ENCODE peak calls at places on chromosome 2, in six cellular contexts. A is K562, V is GM12878, M is H1, N is GM12891, W is HepG2. E is an unnamed sample.

GRCh38 chr2:40401896-40402295 is 50.0 kb downstream of the SLC8A1 start:
- DNase-seq in W (no peak), N (no peak), M (no peak), V (no peak), A (no peak), E (no peak)

GRCh38 chr2:67255933-67256615 is 141.1 kb upstream of the ETAA1 start:
- DNase-seq in A (no peak), W (no peak), N (no peak), V (no peak), M (no peak), E (no peak)

GRCh38 chr2:241214209-241214608 is 25.7 kb downstream of the ANO7 start:
- DNase-seq in V (no peak), N (no peak), M (no peak), W (peak), A (no peak), E (no peak)

GRCh38 chr2:190607657-190608357 is 41.1 kb upstream of the NAB1 start:
- DNase-seq in W (no peak), N (no peak), A (no peak), V (no peak), M (no peak), E (no peak)

GRCh38 chr2:69387770-69388481 is 899 bp upstream of the GFPT1 start:
- DNase-seq in W (peak), N (no peak), A (no peak), V (no peak), M (no peak), E (no peak)

GRCh38 chr2:86443601-86444000 is 2.4 kb downstream of the KDM3A start:
- DNase-seq in M (no peak), N (no peak), V (no peak), W (no peak), A (no peak), E (no peak)

GRCh38 chr2:176132397-176133086 is 3.0 kb downstream of the HOXD8 start:
- DNase-seq in A (no peak), M (peak), W (no peak), N (no peak), V (no peak), E (no peak)

GRCh38 chr2:8009010-8009597 is 672.8 kb upstream of the ID2 start:
- DNase-seq in M (peak), W (no peak), V (no peak), A (peak), N (no peak), E (no peak)

GRCh38 chr2:16034151-16034974 is 94.0 kb downstream of the MYCN start:
- DNase-seq in N (no peak), V (no peak), W (peak), M (peak), A (peak), E (no peak)

GRCh38 chr2:42585779-42586178 is 17.3 kb downstream of the MTA3 start:
- DNase-seq in W (peak), A (no peak), N (no peak), M (no peak), V (no peak), E (no peak)

GRCh38 chr2:95337829-95338228 is 40.7 kb downstream of the KCNIP3 start:
- DNase-seq in N (no peak), M (no peak), W (no peak), V (no peak), A (no peak), E (no peak)

GRCh38 chr2:203951366-203951902 is 14.9 kb downstream of the ICOS start:
- DNase-seq in N (no peak), W (no peak), V (peak), M (no peak), A (no peak), E (no peak)

GRCh38 chr2:219798430-219798829 is 171.0 kb downstream of the SLC4A3 start:
- DNase-seq in V (no peak), A (no peak), W (no peak), N (no peak), M (no peak), E (no peak)

GRCh38 chr2:45946023-45946422 is 294.5 kb downstream of the PRKCE start:
- DNase-seq in N (no peak), V (no peak), W (no peak), A (no peak), M (no peak), E (no peak)

GRCh38 chr2:58056201-58056916 is 9.8 kb downstream of the VRK2 start:
- DNase-seq in N (no peak), M (no peak), W (no peak), A (no peak), V (no peak), E (no peak)

GRCh38 chr2:48738806-48739205 is 16.7 kb downstream of the LHCGR start:
- DNase-seq in N (no peak), A (no peak), M (no peak), W (no peak), V (no peak), E (no peak)

GRCh38 chr2:26721267-26722032 is 28.9 kb downstream of the KCNK3 start:
- DNase-seq in W (peak), V (no peak), N (no peak), A (no peak), M (no peak), E (no peak)

GRCh38 chr2:59339121-59339836 is 1098.2 kb upstream of the FANCL start:
- DNase-seq in M (no peak), W (no peak), N (no peak), V (no peak), A (no peak), E (no peak)

GRCh38 chr2:54606393-54606973 is 117.0 kb upstream of the EML6 start:
- DNase-seq in V (no peak), M (no peak), W (no peak), N (no peak), A (no peak), E (no peak)

GRCh38 chr2:128716371-128716770 is 397.7 kb upstream of the HS6ST1 start:
- DNase-seq in A (no peak), N (no peak), V (no peak), M (no peak), W (no peak), E (no peak)

GRCh38 chr2:112161431-112162145 is 23.4 kb downstream of the FBLN7 start:
- DNase-seq in M (no peak), N (no peak), V (no peak), A (no peak), W (no peak), E (no peak)

GRCh38 chr2:240858321-240858720 is 10.3 kb upstream of the AGXT start:
- DNase-seq in W (no peak), N (no peak), M (no peak), V (no peak), A (no peak), E (no peak)

GRCh38 chr2:78498125-78498524 is 527.4 kb upstream of the REG3G start:
- DNase-seq in N (no peak), M (no peak), W (no peak), A (no peak), V (no peak), E (no peak)

GRCh38 chr2:102072741-102073140 is 69.8 kb upstream of the IL1R1 start:
- DNase-seq in W (no peak), M (no peak), A (no peak), N (no peak), V (no peak), E (no peak)

GRCh38 chr2:37421686-37422085 is 77.3 kb downstream of the QPCT start:
- DNase-seq in A (no peak), M (no peak), V (no peak), N (no peak), W (no peak), E (no peak)

GRCh38 chr2:133776936-133777587 is 208.8 kb upstream of the NCKAP5 start:
- DNase-seq in A (no peak), M (no peak), W (no peak), V (no peak), N (no peak), E (no peak)

GRCh38 chr2:133777607-133778006 is 209.3 kb upstream of the NCKAP5 start:
- DNase-seq in W (no peak), N (no peak), V (no peak), A (no peak), M (no peak), E (no peak)

GRCh38 chr2:133774675-133775005 is 206.4 kb upstream of the NCKAP5 start:
- DNase-seq in V (no peak), W (no peak), N (no peak), M (no peak), A (no peak), E (no peak)

GRCh38 chr2:133769036-133769435 is 200.8 kb upstream of the NCKAP5 start:
- DNase-seq in M (no peak), A (no peak), V (no peak), N (no peak), W (no peak), E (no peak)

GRCh38 chr2:133773862-133774674 is 205.8 kb upstream of the NCKAP5 start:
- DNase-seq in W (no peak), A (no peak), V (no peak), N (no peak), M (no peak), E (no peak)
- TF ChIP-seq POLR2AphosphoS5 in W (no peak), A (no peak), V (no peak), N (no peak), M (no peak), E (no peak)

GRCh38 chr2:120182019-120182560 is 41.1 kb downstream of the TMEM185B start:
- DNase-seq in N (no peak), A (peak), V (no peak), M (no peak), W (no peak), E (no peak)

GRCh38 chr2:120176526-120176925 is 46.7 kb downstream of the TMEM185B start:
- DNase-seq in M (no peak), N (no peak), V (no peak), A (no peak), W (no peak), E (no peak)

GRCh38 chr2:120177011-120177621 is 46.1 kb downstream of the TMEM185B start:
- DNase-seq in A (peak), N (peak), W (no peak), V (peak), M (no peak), E (peak)

GRCh38 chr2:120177973-120178372 is 45.2 kb downstream of the TMEM185B start:
- DNase-seq in A (no peak), M (no peak), W (no peak), V (no peak), N (peak), E (no peak)

GRCh38 chr2:120180066-120180465 is 43.1 kb downstream of the TMEM185B start:
- DNase-seq in M (no peak), W (no peak), V (no peak), N (no peak), A (no peak), E (no peak)
- TF ChIP-seq TAF1 in M (no peak), W (no peak), V (no peak), N (no peak), A (no peak), E (no peak)

GRCh38 chr2:28395334-28396061 is 2.8 kb downstream of the FOSL2 start:
- DNase-seq in A (no peak), N (no peak), M (no peak), W (no peak), V (no peak), E (no peak)
- TF ChIP-seq POLR2A in A (no peak), N (no peak), M (no peak), W (no peak), V (no peak), E (no peak)

GRCh38 chr2:200757414-200757813 is 54.3 kb upstream of the BZW1 start:
- DNase-seq in W (no peak), M (no peak), N (no peak), V (no peak), A (no peak), E (no peak)

GRCh38 chr2:200758341-200758740 is 53.4 kb upstream of the BZW1 start:
- DNase-seq in V (no peak), M (no peak), A (no peak), W (peak), N (no peak), E (no peak)

GRCh38 chr2:200752835-200753234 is 58.9 kb upstream of the BZW1 start:
- DNase-seq in N (no peak), V (no peak), A (no peak), M (no peak), W (no peak), E (no peak)

GRCh38 chr2:200752332-200752731 is 59.4 kb upstream of the BZW1 start:
- DNase-seq in W (no peak), M (no peak), N (no peak), A (no peak), V (no peak), E (no peak)

DNA sequence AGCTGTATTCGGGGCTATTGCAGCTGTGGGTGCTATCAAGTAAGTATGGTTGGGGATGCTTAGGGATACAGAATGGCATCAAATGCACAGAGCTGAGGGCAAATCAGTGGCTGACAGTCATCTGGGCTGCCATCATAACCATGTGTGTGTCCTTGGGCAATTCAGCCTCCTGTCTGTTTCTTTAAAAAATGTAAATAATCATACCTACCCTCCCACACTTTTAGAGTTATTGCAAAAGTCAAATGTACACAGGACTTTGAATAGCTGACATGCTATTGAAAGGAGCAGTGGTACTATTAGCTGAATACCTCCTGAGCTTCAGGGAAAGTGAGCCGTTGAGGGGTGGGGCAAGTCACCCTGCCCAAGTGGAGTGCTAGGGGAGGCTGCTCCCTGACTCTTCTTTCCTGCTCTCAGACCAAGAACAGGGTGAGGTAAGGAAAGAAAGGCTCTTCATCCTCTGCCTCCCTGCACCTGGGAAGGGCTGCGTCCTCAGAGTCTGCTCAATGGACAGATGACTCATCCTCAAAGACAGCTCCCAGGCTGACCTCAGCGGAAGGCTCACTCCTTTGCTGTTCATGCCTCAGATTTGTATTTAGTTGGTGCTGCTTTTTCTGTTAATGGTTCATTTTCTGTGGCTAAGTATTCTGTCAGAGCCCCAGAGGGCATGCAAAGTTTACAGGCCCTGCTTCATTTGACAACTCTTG is 54.9 kb upstream of the BZW1 start:
- DNase-seq in V (no peak), M (no peak), W (peak), A (no peak), N (no peak), E (no peak)
- TF ChIP-seq POLR2AphosphoS5 in V (no peak), M (no peak), W (no peak), A (no peak), N (no peak), E (no peak)

GRCh38 chr2:172250801-172251200 is 148.1 kb upstream of the DLX2 start:
- DNase-seq in M (no peak), V (no peak), W (no peak), A (no peak), N (no peak), E (no peak)

GRCh38 chr2:172248381-172249173 is 145.9 kb upstream of the DLX2 start:
- DNase-seq in A (no peak), M (no peak), V (no peak), W (no peak), N (no peak), E (no peak)

GRCh38 chr2:172251231-172251630 is 148.5 kb upstream of the DLX2 start:
- DNase-seq in M (no peak), N (no peak), W (no peak), A (no peak), V (no peak), E (no peak)

GRCh38 chr2:172249986-172250385 is 147.3 kb upstream of the DLX2 start:
- DNase-seq in W (no peak), M (no peak), V (no peak), A (no peak), N (no peak), E (no peak)

GRCh38 chr2:172249336-172249735 is 146.6 kb upstream of the DLX2 start:
- DNase-seq in V (no peak), M (no peak), N (no peak), A (no peak), W (no peak), E (no peak)
- TF ChIP-seq TAF1 in V (no peak), M (no peak), N (no peak), A (no peak), W (no peak), E (no peak)

GRCh38 chr2:230793573-230794359 is 71.0 kb upstream of the ITM2C start:
- DNase-seq in N (no peak), A (no peak), V (no peak), M (no peak), W (no peak), E (no peak)
- TF ChIP-seq POLR2A in N (no peak), A (no peak), V (peak), M (no peak), W (no peak), E (no peak)

DNA sequence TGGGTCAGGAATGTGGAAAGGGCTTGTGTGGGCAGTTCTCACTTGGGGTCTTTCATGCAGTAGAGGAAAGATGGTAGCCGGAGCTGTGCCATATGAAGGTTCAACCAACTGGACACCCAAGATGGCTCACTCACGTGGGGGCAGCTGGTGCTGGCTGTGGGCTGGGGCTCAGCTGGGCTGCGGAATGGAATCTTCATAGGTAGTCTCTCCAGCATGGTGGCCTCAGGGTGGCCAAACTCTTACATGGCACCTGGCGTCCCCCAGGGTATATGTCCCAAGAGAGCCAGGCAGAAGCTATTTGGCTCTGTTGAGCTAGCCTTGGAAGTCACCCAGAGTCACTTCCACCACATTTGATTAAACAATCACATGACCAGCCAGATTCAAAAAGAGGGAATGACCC is 163.1 kb upstream of the KLHL29 start:
- DNase-seq in N (no peak), V (no peak), W (no peak), M (no peak), A (no peak), E (no peak)
- TF ChIP-seq POLR2AphosphoS5 in N (no peak), V (no peak), W (no peak), M (no peak), A (no peak), E (no peak)

DNA sequence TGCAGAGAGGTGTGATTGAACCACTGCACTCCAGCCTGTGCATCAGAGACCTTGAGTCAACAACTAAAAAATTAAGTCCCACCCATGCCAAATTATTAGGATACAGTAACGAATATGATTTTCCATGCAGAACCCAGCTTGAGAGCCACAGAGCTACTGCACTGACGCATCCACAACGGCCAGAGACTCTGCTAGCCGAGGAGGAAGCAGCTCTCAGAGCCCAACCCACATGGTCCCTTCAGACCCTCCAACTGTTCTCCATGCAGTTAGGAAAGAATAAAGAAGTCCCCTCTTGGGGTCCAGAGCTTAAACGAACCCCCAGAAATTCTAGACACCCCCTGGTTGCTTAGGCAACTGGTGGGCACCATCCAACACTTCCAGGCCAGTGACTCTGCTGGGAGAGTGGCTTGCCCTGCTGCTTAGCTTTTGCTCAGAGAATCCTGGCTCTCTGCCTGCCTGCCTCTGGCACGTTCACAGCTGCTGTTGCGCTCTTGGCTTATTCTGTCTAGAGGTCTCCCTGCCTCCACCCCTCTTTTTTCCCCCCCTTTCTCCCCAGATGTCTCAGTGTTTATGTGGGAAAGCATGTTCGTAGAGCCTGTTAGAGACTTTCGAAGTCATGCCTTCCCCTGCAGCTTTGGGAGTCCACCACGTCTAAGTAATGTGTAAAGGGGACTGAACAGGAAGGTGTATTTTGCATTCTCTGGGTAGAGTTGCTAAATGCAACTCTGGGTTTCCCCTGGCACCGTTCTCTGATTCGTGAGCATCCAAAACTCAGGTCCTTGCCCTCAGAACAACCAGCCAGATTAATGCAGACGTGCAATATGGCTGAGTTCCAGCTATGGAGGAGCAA is 26.0 kb upstream of the SP3 start:
- DNase-seq in W (no peak), N (no peak), M (no peak), V (peak), A (no peak), E (no peak)
- TF ChIP-seq TAF1 in W (no peak), N (no peak), M (no peak), V (no peak), A (no peak), E (no peak)

DNA sequence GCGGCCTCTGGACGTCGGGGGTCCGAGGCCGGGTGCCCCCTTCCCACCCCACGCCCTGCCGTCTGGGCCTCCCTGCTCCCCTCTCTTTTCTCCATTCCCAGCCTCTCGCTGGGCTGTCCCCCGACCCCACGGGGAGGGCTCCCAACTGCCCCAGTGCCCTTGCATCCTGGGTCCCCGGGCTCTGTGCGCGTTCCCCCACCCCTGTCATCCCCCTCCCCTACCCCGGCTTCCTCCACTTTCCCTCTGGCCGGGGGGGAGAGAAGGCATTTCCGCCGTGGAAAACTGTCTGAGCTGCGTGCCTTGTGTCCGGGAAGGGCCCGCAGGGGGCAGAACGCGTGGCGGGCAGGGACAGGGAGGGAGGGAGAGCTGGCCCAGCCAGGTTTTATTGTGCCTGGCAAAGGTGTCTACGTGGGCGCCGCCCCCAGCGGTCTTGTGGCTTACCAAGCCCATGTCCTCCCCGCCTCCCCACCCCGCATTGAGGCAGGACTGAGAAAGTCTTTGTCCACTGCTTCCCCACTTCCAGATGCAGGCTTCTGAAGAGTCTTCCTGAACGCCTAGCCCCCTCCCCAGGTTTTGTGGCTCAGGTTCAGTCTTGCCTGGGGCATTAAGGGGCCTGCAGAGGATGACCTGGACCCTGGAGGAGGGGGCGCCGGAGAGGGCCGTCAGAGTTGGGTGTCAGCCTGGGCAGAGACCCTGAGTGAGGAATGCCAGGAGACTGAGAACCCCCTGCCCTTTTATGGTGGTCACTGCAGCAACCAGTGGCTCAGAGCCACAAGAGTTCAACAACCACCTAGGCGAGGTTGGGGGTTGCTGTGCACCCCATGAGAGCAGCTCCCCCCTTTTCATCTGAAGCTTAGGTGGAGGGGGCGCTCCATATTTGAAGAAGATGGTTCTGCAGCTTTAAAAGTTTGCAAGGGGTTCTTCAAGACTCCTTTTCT is 1.3 kb downstream of the ITM2C start:
- DNase-seq in A (no peak), M (peak), V (no peak), W (no peak), N (no peak), E (no peak)
- TF ChIP-seq POLR2A in A (no peak), M (no peak), V (no peak), W (no peak), N (no peak), E (no peak)

E was measured in GM12892.